ENCODE peak calls at places on chromosome 19, in six cellular contexts. Z, Y, T, V, F and E are unnamed samples.

GRCh38 chr19:1063030-1063908 is 3.7 kb upstream of the ARHGAP45 start:
- DNase-seq in Z (no peak), Y (no peak), T (no peak), V (no peak), F (peak; percentile 65), E (no peak)

GRCh38 chr19:36605101-36605838 is at the start of gene ZNF382:
- DNase-seq in Z (peak; percentile 73), Y (peak; percentile 79), T (peak; percentile 41), V (peak; percentile 55), F (no peak), E (peak; percentile 85)

GRCh38 chr19:4062576-4063368 is 3.9 kb downstream of the ZBTB7A start:
- DNase-seq in Z (no peak), Y (no peak), T (no peak), V (no peak), F (no peak), E (no peak)

GRCh38 chr19:18171605-18172327 is 1.8 kb upstream of the IFI30 start:
- DNase-seq in Z (no peak), Y (no peak), T (no peak), V (no peak), F (no peak), E (no peak)

GRCh38 chr19:17741456-17741855 is 9.8 kb upstream of the FCHO1 start:
- DNase-seq in Z (no peak), Y (no peak), T (no peak), V (no peak), F (no peak), E (no peak)

GRCh38 chr19:46629546-46630025 is 4.7 kb upstream of the PTGIR start:
- DNase-seq in Z (no peak), Y (no peak), T (no peak), V (no peak), F (no peak), E (no peak)

GRCh38 chr19:41205995-41206394 is 13.0 kb downstream of the CYP2S1 start:
- DNase-seq in Z (no peak), Y (no peak), T (no peak), V (no peak), F (peak; percentile 63), E (no peak)

GRCh38 chr19:3272952-3273351 is 48.5 kb downstream of the CELF5 start:
- DNase-seq in Z (no peak), Y (no peak), T (no peak), V (no peak), F (no peak), E (no peak)

GRCh38 chr19:7507884-7508283 is 8.0 kb upstream of the ZNF358 start:
- DNase-seq in Z (peak; percentile 86), Y (peak; percentile 85), T (peak; percentile 80), V (peak; percentile 54), F (peak; percentile 96), E (no peak)

GRCh38 chr19:9847087-9847671 is 12.1 kb downstream of the PIN1 start:
- DNase-seq in Z (peak; percentile 88), Y (no peak), T (peak; percentile 97), V (peak; percentile 85), F (peak; percentile 80), E (no peak)

GRCh38 chr19:7636691-7637373 is at the start of gene STXBP2:
- DNase-seq in Z (no peak), Y (peak; percentile 85), T (no peak), V (peak; percentile 60), F (peak; percentile 80), E (peak; percentile 76)

GRCh38 chr19:39413903-39414608 is 1.6 kb downstream of the PLEKHG2 start:
- DNase-seq in Z (no peak), Y (no peak), T (peak; percentile 28), V (no peak), F (no peak), E (no peak)

GRCh38 chr19:31784631-31785237 is 435.5 kb upstream of the TSHZ3 start:
- DNase-seq in Z (no peak), Y (no peak), T (no peak), V (no peak), F (no peak), E (no peak)

GRCh38 chr19:42198676-42199439 is 18.6 kb downstream of the DEDD2 start:
- DNase-seq in Z (no peak), Y (no peak), T (no peak), V (peak; percentile 53), F (no peak), E (no peak)

GRCh38 chr19:8639821-8640401 is 9.5 kb downstream of the NFILZ start:
- DNase-seq in Z (peak; percentile 45), Y (no peak), T (no peak), V (no peak), F (no peak), E (no peak)

GRCh38 chr19:18453269-18454024 is 15.5 kb upstream of the ISYNA1 start:
- DNase-seq in Z (no peak), Y (no peak), T (peak; percentile 52), V (peak; percentile 39), F (peak; percentile 79), E (no peak)

GRCh38 chr19:57706346-57706745 is 2.7 kb downstream of the ZNF154 start:
- DNase-seq in Z (no peak), Y (no peak), T (no peak), V (no peak), F (no peak), E (no peak)

GRCh38 chr19:5432687-5433086 is 22.5 kb upstream of the ZNRF4 start:
- DNase-seq in Z (no peak), Y (no peak), T (no peak), V (no peak), F (no peak), E (no peak)

GRCh38 chr19:4473708-4474503 is 1.8 kb downstream of the HDGFL2 start:
- DNase-seq in Z (no peak), Y (no peak), T (no peak), V (no peak), F (no peak), E (peak; percentile 46)

GRCh38 chr19:33404916-33405315 is 31.4 kb downstream of the CEBPG start:
- DNase-seq in Z (no peak), Y (peak; percentile 22), T (no peak), V (no peak), F (no peak), E (no peak)

GRCh38 chr19:15418112-15418587 is 638 bp downstream of the AKAP8L start:
- DNase-seq in Z (peak; percentile 54), Y (no peak), T (no peak), V (peak; percentile 6), F (peak; percentile 43), E (no peak)

GRCh38 chr19:19559942-19560341 is 21.9 kb downstream of the CILP2 start:
- DNase-seq in Z (no peak), Y (no peak), T (no peak), V (no peak), F (no peak), E (no peak)
- TF ChIP-seq CTCF in Z (no peak), Y (no peak), T (no peak), V (no peak), F (no peak), E (no peak)

GRCh38 chr19:48587387-48587786 is 19.2 kb upstream of the SPACA4 start:
- DNase-seq in Z (no peak), Y (no peak), T (no peak), V (no peak), F (no peak), E (no peak)

GRCh38 chr19:48591021-48591420 is 15.5 kb upstream of the SPACA4 start:
- DNase-seq in Z (no peak), Y (no peak), T (no peak), V (no peak), F (peak; percentile 37), E (no peak)

GRCh38 chr19:48588670-48589399 is 17.7 kb upstream of the SPACA4 start:
- DNase-seq in Z (peak; percentile 81), Y (peak; percentile 90), T (peak; percentile 78), V (peak; percentile 96), F (peak; percentile 96), E (peak; percentile 98)
- TF ChIP-seq CTCF in Z (peak; percentile 94), Y (peak; percentile 85), T (peak; percentile 94), V (peak; percentile 99), F (peak; percentile 94), E (peak; percentile 92)

DNA sequence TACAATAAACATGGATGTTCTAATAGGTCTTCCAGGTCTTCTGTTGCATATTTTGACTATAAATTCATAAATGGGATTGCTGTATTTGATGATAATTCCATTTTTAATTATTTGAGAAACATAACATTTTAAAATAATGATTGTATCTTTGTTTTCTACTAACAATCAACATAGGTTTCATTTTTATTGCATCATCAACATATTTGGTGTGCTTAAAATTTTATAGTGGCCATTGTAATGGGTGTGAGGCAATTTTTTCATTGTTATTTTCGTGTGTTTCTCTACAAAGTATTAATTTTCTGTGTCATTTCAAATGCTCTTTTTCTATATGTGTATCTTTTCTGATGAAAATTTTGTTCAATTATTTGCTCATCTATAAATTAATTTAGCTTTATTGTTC is 13.2 kb downstream of the ZNF493 start:
- DNase-seq in Z (no peak), Y (no peak), T (no peak), V (no peak), F (no peak), E (no peak)
- TF ChIP-seq CTCF in Z (no peak), Y (no peak), T (no peak), V (no peak), F (no peak), E (no peak)

DNA sequence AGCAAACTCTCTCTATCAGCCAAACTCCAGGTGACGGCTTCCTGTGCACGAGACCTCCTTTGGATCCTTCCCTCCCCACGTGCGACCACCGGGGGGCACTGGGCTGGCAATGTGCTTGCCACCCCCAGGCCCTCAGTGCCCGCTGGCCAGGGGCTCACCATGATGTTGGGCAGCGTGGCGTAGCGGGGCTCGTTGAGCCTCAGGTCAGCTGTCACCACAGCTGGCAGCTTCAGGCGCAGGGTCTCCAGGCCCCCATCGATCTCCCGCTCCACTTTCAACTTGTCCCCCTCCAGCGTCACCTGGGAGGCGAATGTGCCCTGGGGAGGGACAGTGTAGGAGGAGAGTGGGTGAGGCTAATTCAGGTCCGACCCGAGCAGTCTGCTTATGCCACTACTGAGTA is 4.8 kb upstream of the VSIG10L start:
- DNase-seq in Z (no peak), Y (no peak), T (no peak), V (no peak), F (no peak), E (no peak)
- TF ChIP-seq CTCF in Z (no peak), Y (no peak), T (no peak), V (no peak), F (no peak), E (no peak)

GRCh38 chr19:13100031-13100588 is 2.5 kb downstream of the LYL1 start:
- DNase-seq in Z (no peak), Y (no peak), T (no peak), V (no peak), F (no peak), E (no peak)
- TF ChIP-seq CTCF in Z (no peak), Y (no peak), T (no peak), V (no peak), F (no peak), E (no peak)

DNA sequence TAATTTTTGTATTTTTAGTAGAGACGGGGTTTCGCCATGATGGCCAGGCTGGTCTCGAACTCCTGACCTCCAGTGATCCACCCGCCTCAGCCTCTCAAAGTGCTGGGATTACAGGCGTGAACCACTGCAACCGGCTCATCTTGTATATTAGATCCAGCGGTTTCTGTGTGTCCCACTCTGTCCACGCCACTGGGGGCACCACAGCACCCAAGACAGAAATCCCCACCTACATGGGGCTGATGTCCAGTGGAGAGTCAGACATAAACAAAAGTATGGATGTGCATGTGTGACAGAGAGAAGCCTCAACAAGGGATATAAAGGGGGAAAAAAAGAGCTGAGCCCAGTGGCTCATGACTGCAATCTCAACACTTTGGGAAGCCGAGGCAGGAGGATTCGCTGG is 65.8 kb upstream of the ADGRE5 start:
- DNase-seq in Z (no peak), Y (no peak), T (no peak), V (no peak), F (no peak), E (no peak)
- TF ChIP-seq CTCF in Z (peak; percentile 20), Y (no peak), T (no peak), V (peak; percentile 2), F (no peak), E (no peak)